ENCODE peak calls at places on chromosomes 5 and 9, in four cellular contexts. One of them, this sample, is unnamed.

GRCh38 chr9:16728128-16728505 is 142.4 kb downstream of the BNC2 start:
- DNase-seq in WTC11: no peak
- DNase-seq in K562: no peak
- DNase-seq in HepG2: no peak
- DNase-seq in this sample: no peak

GRCh38 chr5:133423618-133424282 is 188.6 kb downstream of the FSTL4 start:
- DNase-seq in WTC11: peak
- DNase-seq in K562: peak
- DNase-seq in HepG2: peak
- DNase-seq in this sample: peak

GRCh38 chr5:72138943-72139467 is 31.7 kb downstream of the MAP1B start:
- DNase-seq in K562: peak
- DNase-seq in WTC11: no peak
- DNase-seq in HepG2: no peak
- DNase-seq in this sample: peak

GRCh38 chr5:181243521-181244307 is at the start of gene RACK1:
- DNase-seq in K562: peak
- DNase-seq in WTC11: peak
- DNase-seq in HepG2: peak
- DNase-seq in this sample: peak

GRCh38 chr9:32431940-32432555 is 47.6 kb downstream of the ACO1 start:
- DNase-seq in HepG2: peak
- DNase-seq in K562: peak
- DNase-seq in WTC11: peak
- DNase-seq in this sample: no peak

GRCh38 chr9:121598167-121599000 is 53.0 kb upstream of the DAB2IP start:
- DNase-seq in K562: no peak
- DNase-seq in WTC11: peak
- DNase-seq in HepG2: no peak
- DNase-seq in this sample: no peak

GRCh38 chr5:146888341-146888978 is 9.9 kb upstream of the PPP2R2B start:
- DNase-seq in WTC11: no peak
- DNase-seq in K562: no peak
- DNase-seq in HepG2: no peak
- DNase-seq in this sample: no peak

GRCh38 chr5:926416-927171 is 33.9 kb downstream of the TRIP13 start:
- DNase-seq in WTC11: peak
- DNase-seq in HepG2: no peak
- DNase-seq in K562: peak
- DNase-seq in this sample: no peak

GRCh38 chr5:14868771-14869170 is 2.8 kb downstream of the ANKH start:
- DNase-seq in WTC11: no peak
- DNase-seq in K562: no peak
- DNase-seq in HepG2: no peak
- DNase-seq in this sample: no peak

GRCh38 chr5:121693864-121694263 is 157.8 kb upstream of the FTMT start:
- DNase-seq in K562: no peak
- DNase-seq in HepG2: no peak
- DNase-seq in WTC11: no peak
- DNase-seq in this sample: no peak

GRCh38 chr5:80318212-80318611 is 1.6 kb upstream of the SPZ1 start:
- DNase-seq in WTC11: no peak
- DNase-seq in K562: no peak
- DNase-seq in HepG2: no peak
- DNase-seq in this sample: no peak

GRCh38 chr5:101067415-101067814 is 164.3 kb upstream of the ST8SIA4 start:
- DNase-seq in K562: no peak
- DNase-seq in HepG2: no peak
- DNase-seq in WTC11: no peak
- DNase-seq in this sample: no peak

GRCh38 chr5:98050583-98050982 is 722.9 kb upstream of the RGMB start:
- DNase-seq in WTC11: no peak
- DNase-seq in K562: no peak
- DNase-seq in HepG2: no peak
- DNase-seq in this sample: no peak

GRCh38 chr5:127844631-127845030 is 141.4 kb downstream of the CCDC192 start:
- DNase-seq in HepG2: no peak
- DNase-seq in WTC11: no peak
- DNase-seq in K562: no peak
- DNase-seq in this sample: no peak

GRCh38 chr9:112971415-112971814 is 40.6 kb downstream of the ZNF883 start:
- DNase-seq in K562: no peak
- DNase-seq in WTC11: peak
- DNase-seq in HepG2: peak
- DNase-seq in this sample: no peak

GRCh38 chr9:134629586-134630392 is 11.8 kb upstream of the COL5A1 start:
- DNase-seq in WTC11: peak
- DNase-seq in HepG2: no peak
- DNase-seq in K562: no peak
- DNase-seq in this sample: no peak

GRCh38 chr9:77013932-77014596 is 5.4 kb upstream of the FOXB2 start:
- DNase-seq in WTC11: no peak
- DNase-seq in K562: no peak
- DNase-seq in HepG2: no peak
- DNase-seq in this sample: no peak

GRCh38 chr5:139390639-139391569 is 1.2 kb upstream of the MZB1 start:
- DNase-seq in K562: no peak
- DNase-seq in HepG2: no peak
- DNase-seq in WTC11: no peak
- DNase-seq in this sample: no peak

GRCh38 chr9:135091545-135091944 is 4.1 kb downstream of the OLFM1 start:
- DNase-seq in HepG2: no peak
- DNase-seq in K562: no peak
- DNase-seq in WTC11: no peak
- DNase-seq in this sample: no peak

GRCh38 chr5:170306381-170306790 is 8.8 kb upstream of the LCP2 start:
- DNase-seq in HepG2: no peak
- DNase-seq in WTC11: no peak
- DNase-seq in K562: peak
- DNase-seq in this sample: no peak

GRCh38 chr5:180658774-180659564 is 9.6 kb upstream of the FLT4 start:
- DNase-seq in HepG2: no peak
- DNase-seq in WTC11: no peak
- DNase-seq in K562: no peak
- DNase-seq in this sample: no peak

GRCh38 chr5:62584395-62584794 is 5.8 kb downstream of the LRRC70 start:
- DNase-seq in K562: no peak
- DNase-seq in HepG2: no peak
- DNase-seq in WTC11: no peak
- DNase-seq in this sample: no peak

DNA sequence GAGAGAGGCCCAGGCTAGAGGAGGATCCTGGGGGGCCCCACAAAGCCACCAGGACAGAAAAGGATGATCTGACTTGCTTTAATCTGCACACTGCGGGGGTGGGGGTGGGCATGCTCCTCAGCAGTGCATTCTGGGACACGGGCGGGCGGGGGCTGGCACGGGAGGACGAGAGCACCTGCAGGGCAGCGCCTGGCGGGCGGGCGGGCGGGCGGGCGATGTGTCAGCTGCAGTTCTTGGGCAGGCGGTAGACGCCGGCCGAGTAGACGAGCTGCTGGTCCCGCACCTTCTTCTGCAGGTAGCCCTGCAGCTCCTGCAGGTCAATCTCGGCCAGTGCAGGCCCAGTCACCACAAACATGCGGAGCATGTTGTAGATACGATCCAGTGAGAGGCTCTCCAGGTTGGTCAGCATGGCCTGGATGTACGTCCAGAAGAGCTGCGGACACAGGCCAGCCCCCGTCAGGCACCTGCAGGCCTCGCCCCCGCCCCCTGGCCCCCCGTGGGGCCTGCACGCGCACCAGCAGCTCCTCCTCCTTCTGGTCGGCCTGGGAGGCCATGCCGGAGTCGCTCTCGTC is 3.0 kb upstream of the TMEM210 start:
- DNase-seq in HepG2: no peak
- DNase-seq in WTC11: peak
- DNase-seq in K562: peak
- DNase-seq in this sample: no peak
- TF ChIP-seq ETV6 in HepG2: no peak
- TF ChIP-seq ETV6 in WTC11: no peak
- TF ChIP-seq ETV6 in K562: no peak
- TF ChIP-seq ETV6 in this sample: no peak

GRCh38 chr9:129363216-129363873 is 185.3 kb upstream of the IER5L start:
- DNase-seq in WTC11: no peak
- DNase-seq in K562: no peak
- DNase-seq in HepG2: no peak
- DNase-seq in this sample: no peak

GRCh38 chr9:129361196-129361595 is 183.1 kb upstream of the IER5L start:
- DNase-seq in HepG2: no peak
- DNase-seq in WTC11: no peak
- DNase-seq in K562: no peak
- DNase-seq in this sample: no peak

GRCh38 chr9:129365196-129365595 is 187.1 kb upstream of the IER5L start:
- DNase-seq in WTC11: no peak
- DNase-seq in K562: no peak
- DNase-seq in HepG2: no peak
- DNase-seq in this sample: no peak

GRCh38 chr9:129359871-129360536 is 181.9 kb upstream of the IER5L start:
- DNase-seq in HepG2: no peak
- DNase-seq in K562: no peak
- DNase-seq in WTC11: no peak
- DNase-seq in this sample: no peak

GRCh38 chr9:129362287-129363098 is 184.4 kb upstream of the IER5L start:
- DNase-seq in K562: no peak
- DNase-seq in HepG2: no peak
- DNase-seq in WTC11: no peak
- DNase-seq in this sample: no peak
- TF ChIP-seq ETV6 in K562: no peak
- TF ChIP-seq ETV6 in HepG2: no peak
- TF ChIP-seq ETV6 in WTC11: no peak
- TF ChIP-seq ETV6 in this sample: no peak

DNA sequence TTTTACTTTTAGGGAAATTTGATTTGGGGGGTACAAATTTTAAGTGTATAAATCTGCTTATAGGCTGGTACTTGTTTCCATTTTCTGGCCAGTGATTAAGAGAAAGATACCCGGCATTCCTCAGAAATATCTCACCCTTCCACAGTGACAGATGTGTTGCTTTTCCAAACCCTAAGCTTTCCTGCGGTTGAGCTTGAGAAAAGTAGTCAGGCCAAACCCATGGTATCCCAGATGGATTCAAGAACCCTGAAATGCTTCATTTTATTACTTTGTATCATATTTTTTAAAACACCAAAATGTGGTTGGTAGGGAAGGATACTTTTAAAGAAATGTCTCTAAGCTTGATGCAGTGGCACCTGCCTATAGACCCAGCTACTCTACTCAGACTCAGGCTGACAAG is 23.5 kb downstream of the SPTAN1 start:
- DNase-seq in K562: no peak
- DNase-seq in WTC11: no peak
- DNase-seq in HepG2: no peak
- DNase-seq in this sample: no peak
- TF ChIP-seq ETV6 in K562: no peak
- TF ChIP-seq ETV6 in WTC11: no peak
- TF ChIP-seq ETV6 in HepG2: no peak
- TF ChIP-seq ETV6 in this sample: no peak

DNA sequence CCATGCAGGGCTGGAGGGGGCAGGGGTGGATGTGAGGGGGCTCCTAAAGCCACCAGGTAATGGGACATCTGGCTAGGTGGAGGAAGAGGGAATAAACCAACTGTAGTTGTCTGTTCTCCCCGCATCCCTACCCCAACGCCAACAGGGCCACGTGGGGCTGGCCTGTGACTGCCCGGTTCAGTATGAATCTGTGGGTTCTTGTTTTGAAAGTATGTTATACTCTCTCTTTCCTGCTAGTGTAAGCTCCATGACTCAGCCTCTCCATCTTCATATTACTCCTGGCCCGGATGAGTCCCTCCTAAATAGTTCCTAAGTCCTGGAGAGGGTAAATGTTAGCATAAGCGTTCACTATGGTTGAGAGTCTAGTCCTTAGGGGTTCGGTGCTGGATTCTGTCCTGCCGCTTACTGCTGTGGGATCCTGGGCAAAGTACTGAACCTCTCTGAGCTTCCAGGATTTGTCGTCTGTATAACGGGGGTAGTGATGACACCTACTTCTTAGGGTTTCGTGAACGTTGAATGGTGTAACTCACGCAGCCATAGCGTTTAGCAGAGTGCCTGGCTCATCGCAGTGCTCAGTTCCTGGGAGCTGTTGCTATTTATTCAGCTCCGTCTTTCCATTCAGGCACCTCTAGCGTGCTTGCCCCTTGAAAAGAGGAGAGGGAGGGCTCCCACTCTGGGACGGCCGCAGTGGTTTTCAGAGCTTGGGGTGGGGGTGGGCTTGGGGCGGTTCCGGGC is 28.8 kb downstream of the LHX2 start:
- DNase-seq in WTC11: no peak
- DNase-seq in K562: no peak
- DNase-seq in HepG2: no peak
- DNase-seq in this sample: no peak
- TF ChIP-seq ETV6 in WTC11: no peak
- TF ChIP-seq ETV6 in K562: no peak
- TF ChIP-seq ETV6 in HepG2: no peak
- TF ChIP-seq ETV6 in this sample: no peak

DNA sequence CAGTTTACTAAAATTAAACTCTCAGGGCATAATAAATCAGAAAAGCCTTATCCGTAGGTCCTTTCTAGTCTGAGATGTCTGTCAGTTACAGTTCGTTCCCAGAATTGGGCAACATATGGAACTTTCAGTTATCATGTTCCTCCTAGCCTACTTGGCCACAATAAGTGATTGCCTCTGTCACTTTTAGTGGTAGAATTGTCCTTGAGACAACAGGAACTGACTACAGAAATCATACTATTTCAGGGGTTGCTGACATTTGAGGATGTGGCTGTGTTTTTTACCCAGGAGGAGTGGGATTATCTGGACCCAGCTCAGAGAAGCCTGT is 952 bp downstream of the ZNF189 start:
- DNase-seq in HepG2: no peak
- DNase-seq in WTC11: no peak
- DNase-seq in K562: no peak
- DNase-seq in this sample: no peak
- TF ChIP-seq ETV6 in HepG2: no peak
- TF ChIP-seq ETV6 in WTC11: no peak
- TF ChIP-seq ETV6 in K562: no peak
- TF ChIP-seq ETV6 in this sample: no peak

This sample was measured in GM12878.